ENCODE peak calls at places on chromosomes 11 and 22, in six cellular contexts. T, O, L, I, M and J are unnamed samples.

GRCh38 chr22:26302726-26303125 is 126.3 kb upstream of the ASPHD2 start:
- DNase-seq in M (no peak), O (no peak), L (no peak), T (no peak), I (no peak), J (no peak)

GRCh38 chr22:36331306-36331911 is 56.4 kb downstream of the MYH9 start:
- DNase-seq in T (peak; percentile 74), L (peak; percentile 96), O (peak; percentile 94), M (peak; percentile 98), I (peak; percentile 88), J (peak; percentile 97)

GRCh38 chr11:75100314-75100713 is 3.6 kb upstream of the OR2AT4 start:
- DNase-seq in O (no peak), M (peak; percentile 41), L (peak; percentile 35), I (peak; percentile 87), T (no peak), J (peak; percentile 72)

GRCh38 chr22:27761652-27762051 is 39.9 kb downstream of the MN1 start:
- DNase-seq in I (no peak), T (no peak), M (no peak), O (no peak), L (no peak), J (no peak)

GRCh38 chr11:93740031-93740801 is 1.1 kb downstream of the TAF1D start:
- DNase-seq in T (peak; percentile 20), O (no peak), L (peak; percentile 67), I (peak; percentile 25), M (peak; percentile 61), J (peak; percentile 59)

GRCh38 chr11:2325719-2326118 is 23.9 kb downstream of the TSPAN32 start:
- DNase-seq in I (no peak), L (peak; percentile 81), O (no peak), T (no peak), M (peak; percentile 58), J (peak; percentile 68)

GRCh38 chr11:43327987-43328386 is 16.2 kb downstream of the API5 start:
- DNase-seq in I (peak; percentile 54), O (no peak), T (no peak), M (peak; percentile 93), L (peak; percentile 94), J (peak; percentile 96)

GRCh38 chr22:20591660-20592310 is 84.4 kb downstream of the MED15 start:
- DNase-seq in L (no peak), M (peak; percentile 16), I (no peak), T (peak; percentile 67), O (no peak), J (peak; percentile 44)

GRCh38 chr22:39821008-39821407 is 72.6 kb downstream of the ENTHD1 start:
- DNase-seq in O (no peak), T (no peak), L (no peak), M (no peak), I (no peak), J (no peak)

GRCh38 chr11:65487467-65488272 is 11.2 kb upstream of the MALAT1 start:
- DNase-seq in O (peak; percentile 100), L (peak; percentile 94), I (peak; percentile 100), T (peak; percentile 99), M (peak; percentile 100), J (peak; percentile 100)

GRCh38 chr22:49934144-49934890 is 15.9 kb downstream of the CRELD2 start:
- DNase-seq in M (peak; percentile 61), O (peak; percentile 65), L (peak; percentile 18), I (no peak), T (no peak), J (peak; percentile 31)

GRCh38 chr11:11965192-11965591 is 43.2 kb downstream of the DKK3 start:
- DNase-seq in I (no peak), O (no peak), T (no peak), M (no peak), L (no peak), J (no peak)

GRCh38 chr11:87306260-87306861 is 268.6 kb downstream of the TMEM135 start:
- DNase-seq in M (no peak), L (no peak), I (no peak), O (no peak), T (no peak), J (no peak)

GRCh38 chr22:36022162-36022561 is 6.5 kb downstream of the RBFOX2 start:
- DNase-seq in T (no peak), I (no peak), M (peak; percentile 70), L (no peak), O (no peak), J (no peak)

GRCh38 chr11:23314162-23314561 is 453.9 kb upstream of the CCDC179 start:
- DNase-seq in O (no peak), T (no peak), M (no peak), I (no peak), L (no peak), J (no peak)

GRCh38 chr11:78149646-78150045 is 10.2 kb upstream of the ALG8 start:
- DNase-seq in M (peak; percentile 54), I (peak; percentile 52), O (no peak), T (no peak), L (peak; percentile 92), J (peak; percentile 88)

GRCh38 chr22:33922268-33922667 is 2.0 kb upstream of the LARGE1 start:
- DNase-seq in L (no peak), M (peak; percentile 30), T (peak; percentile 79), O (peak; percentile 51), I (no peak), J (no peak)

GRCh38 chr11:2293396-2294339 is 8.1 kb downstream of the C11orf21 start:
- DNase-seq in L (no peak), O (no peak), I (no peak), T (no peak), M (no peak), J (no peak)

GRCh38 chr11:12719221-12719620 is 45.0 kb downstream of the TEAD1 start:
- DNase-seq in O (no peak), T (no peak), M (peak; percentile 59), L (no peak), I (no peak), J (no peak)

GRCh38 chr11:45025716-45026492 is 75.2 kb upstream of the TP53I11 start:
- DNase-seq in T (no peak), M (peak; percentile 75), L (no peak), I (no peak), O (peak; percentile 37), J (no peak)

GRCh38 chr11:65291613-65292012 is 23.1 kb upstream of the CDC42EP2 start:
- DNase-seq in I (peak; percentile 54), L (peak; percentile 66), O (no peak), T (no peak), M (peak; percentile 61), J (no peak)

GRCh38 chr11:114120606-114121005 is 61.1 kb downstream of the ZBTB16 start:
- DNase-seq in L (no peak), I (no peak), O (no peak), T (no peak), M (no peak), J (no peak)

GRCh38 chr11:117259417-117259816 is 26.9 kb downstream of the RNF214 start:
- DNase-seq in M (peak; percentile 84), T (no peak), O (no peak), L (peak; percentile 58), I (no peak), J (peak; percentile 9)

GRCh38 chr11:68145120-68145866 is 24.1 kb upstream of the CHKA start:
- DNase-seq in O (no peak), L (peak; percentile 65), M (no peak), I (peak; percentile 53), T (no peak), J (peak; percentile 45)

GRCh38 chr11:74849525-74850391 is 99.1 kb downstream of the XRRA1 start:
- DNase-seq in I (no peak), T (no peak), L (peak; percentile 74), M (peak; percentile 81), O (no peak), J (peak; percentile 49)

GRCh38 chr11:59918494-59918893 is 19.7 kb upstream of the OOSP1 start:
- DNase-seq in O (no peak), M (peak; percentile 45), I (no peak), L (peak; percentile 31), T (no peak), J (peak; percentile 10)

GRCh38 chr22:31173386-31174145 is 13.6 kb downstream of the RNF185 start:
- DNase-seq in L (peak; percentile 72), I (peak; percentile 32), O (no peak), M (peak; percentile 93), T (no peak), J (peak; percentile 89)

GRCh38 chr11:36300651-36301050 is 4.6 kb downstream of the PRR5L start:
- DNase-seq in T (no peak), M (peak; percentile 41), L (peak; percentile 59), O (peak; percentile 28), I (no peak), J (no peak)

GRCh38 chr11:117071344-117071787 is 26.9 kb downstream of the SIK3 start:
- DNase-seq in I (peak; percentile 89), T (peak; percentile 27), O (peak; percentile 49), L (peak; percentile 90), M (peak; percentile 30), J (no peak)

GRCh38 chr11:128422576-128423370 is 164.6 kb downstream of the ETS1 start:
- DNase-seq in O (no peak), I (no peak), M (no peak), L (no peak), T (no peak), J (no peak)

GRCh38 chr11:34242037-34242625 is 115.7 kb downstream of the ABTB2 start:
- DNase-seq in O (no peak), L (no peak), I (peak; percentile 65), M (peak; percentile 61), T (no peak), J (peak; percentile 72)

GRCh38 chr22:30483169-30483568 is 11.4 kb upstream of the SEC14L3 start:
- DNase-seq in I (no peak), O (no peak), L (no peak), M (peak; percentile 28), T (no peak), J (no peak)

GRCh38 chr11:65556470-65557279 is 1.5 kb downstream of the LTBP3 start:
- DNase-seq in T (no peak), L (peak; percentile 44), O (no peak), M (no peak), I (peak; percentile 52), J (no peak)

GRCh38 chr11:134261626-134262488 is 8.5 kb downstream of the ACAD8 start:
- DNase-seq in I (peak; percentile 14), M (no peak), O (no peak), T (peak; percentile 31), L (peak; percentile 65), J (peak; percentile 63)
- TF ChIP-seq CTCF in I (peak; percentile 42), M (peak; percentile 56), O (no peak), T (peak; percentile 61), L (peak; percentile 92), J (peak; percentile 81)

DNA sequence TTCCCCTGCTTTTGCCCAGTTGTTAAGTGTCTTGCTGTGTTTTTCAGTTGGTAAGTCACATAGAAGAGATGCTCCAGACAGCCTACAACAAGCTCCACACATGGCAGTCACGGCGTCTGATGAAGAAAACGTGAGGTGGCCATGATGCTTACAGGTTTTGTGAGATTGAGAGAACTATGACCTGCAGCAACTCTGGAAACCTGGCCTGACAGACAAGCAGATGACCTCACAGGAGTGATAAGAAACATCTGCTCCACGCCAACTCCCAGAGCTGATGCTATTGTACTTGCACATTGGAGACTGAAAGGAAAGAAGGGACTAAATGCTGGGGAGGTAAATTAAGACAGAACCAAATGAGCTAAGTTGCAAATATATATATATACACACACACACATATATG is 28.6 kb upstream of the LDHA start:
- DNase-seq in I (no peak), M (no peak), O (no peak), T (no peak), L (no peak), J (no peak)
- H3K4me3 ChIP-seq in I (no peak overlapping the region), M (no peak overlapping the region), O (no peak overlapping the region), T (no peak overlapping the region), L (no peak overlapping the region), J (no peak overlapping the region)

GRCh38 chr11:73359341-73359740 is 16.9 kb upstream of the RELT start:
- DNase-seq in O (peak; percentile 44), T (no peak), L (no peak), M (no peak), I (no peak), J (no peak)
- TF ChIP-seq CTCF in O (no peak), T (no peak), L (no peak), M (no peak), I (no peak), J (no peak)

GRCh38 chr22:43869799-43870198 is 7.5 kb upstream of the SULT4A1 start:
- DNase-seq in T (no peak), M (no peak), L (no peak), I (no peak), O (no peak), J (no peak)
- H3K4me3 ChIP-seq in T (no peak overlapping the region), M (no peak overlapping the region), L (no peak overlapping the region), I (no peak overlapping the region), O (no peak overlapping the region), J (no peak overlapping the region)